ENCODE peak calls at places on chromosomes 6 and 20, in four cellular contexts. S is GM12878, B is HepG2, R is H1. K is an unnamed sample.
A peak's percentile ranks its signal among the peaks of the same experiment; 100 is the strongest.

GRCh38 chr6:84033523-84034451 is at the start of gene MRAP2:
- DNase-seq in B (no peak), S (no peak), R (peak; percentile 78), K (no peak)

GRCh38 chr6:41730531-41731436 is 4.6 kb downstream of the TFEB start:
- DNase-seq in S (no peak), B (no peak), R (no peak), K (no peak)

GRCh38 chr6:11830105-11830504 is 51.5 kb upstream of the ADTRP start:
- DNase-seq in B (no peak), S (no peak), R (no peak), K (no peak)

GRCh38 chr20:58309607-58310290 is at the start of gene RAB22A:
- DNase-seq in S (no peak), B (peak; percentile 56), R (peak; percentile 84), K (peak; percentile 56)

GRCh38 chr20:32564921-32565734 is 20.0 kb downstream of the NOL4L start:
- DNase-seq in S (no peak), R (no peak), B (no peak), K (no peak)

GRCh38 chr20:19890358-19891117 is 126.6 kb upstream of the NAA20 start:
- DNase-seq in R (no peak), B (no peak), S (no peak), K (no peak)

GRCh38 chr6:32188381-32189081 is 1.5 kb downstream of the PBX2 start:
- DNase-seq in S (no peak), B (no peak), R (no peak), K (no peak)

GRCh38 chr6:160333841-160334240 is 14.3 kb upstream of the SLC22A3 start:
- DNase-seq in R (no peak), B (no peak), S (no peak), K (no peak)

GRCh38 chr6:157648561-157648960 is 174.5 kb upstream of the SNX9 start:
- DNase-seq in B (no peak), R (no peak), S (no peak), K (no peak)

GRCh38 chr6:9537381-9537780 is 877.5 kb downstream of the TFAP2A start:
- DNase-seq in S (no peak), R (no peak), B (no peak), K (no peak)

GRCh38 chr6:70375166-70375565 is 38.1 kb upstream of the FAM135A start:
- DNase-seq in B (no peak), R (no peak), S (no peak), K (no peak)

GRCh38 chr6:4664911-4665310 is 111.3 kb upstream of the CDYL start:
- DNase-seq in R (peak; percentile 20), S (no peak), B (no peak), K (no peak)

GRCh38 chr6:53833147-53833546 is 38.3 kb downstream of the LRRC1 start:
- DNase-seq in S (no peak), B (no peak), R (no peak), K (no peak)

GRCh38 chr6:32371204-32371603 is 499 bp downstream of the TSBP1 start:
- DNase-seq in S (no peak), B (no peak), R (no peak), K (no peak)

GRCh38 chr6:170250981-170251775 is 39.7 kb downstream of the DLL1 start:
- DNase-seq in R (no peak), B (no peak), S (no peak), K (no peak)

GRCh38 chr6:30845183-30845582 is 39.1 kb upstream of the DDR1 start:
- DNase-seq in B (no peak), S (no peak), R (no peak), K (no peak)

GRCh38 chr20:37417857-37418501 is 72.0 kb downstream of the SRC start:
- DNase-seq in R (no peak), S (no peak), B (no peak), K (no peak)

GRCh38 chr20:59765599-59766177 is 161.3 kb downstream of the PHACTR3 start:
- DNase-seq in S (no peak), R (no peak), B (no peak), K (no peak)

GRCh38 chr6:20978176-20978614 is 443.9 kb downstream of the CDKAL1 start:
- DNase-seq in R (no peak), B (no peak), S (peak; percentile 25), K (no peak)

GRCh38 chr20:32678948-32679347 is 5.2 kb upstream of the C20orf203 start:
- DNase-seq in B (no peak), R (no peak), S (no peak), K (no peak)

GRCh38 chr6:43308101-43308989 is at the start of gene CRIP3:
- DNase-seq in B (no peak), R (peak; percentile 86), S (no peak), K (no peak)

GRCh38 chr20:63122626-63123025 is 93.3 kb downstream of the YTHDF1 start:
- DNase-seq in B (no peak), S (no peak), R (no peak), K (no peak)

GRCh38 chr20:8078528-8078914 is 53.5 kb upstream of the PLCB1 start:
- DNase-seq in B (no peak), R (no peak), S (no peak), K (no peak)

GRCh38 chr6:88913471-88913870 is 49.9 kb downstream of the RNGTT start:
- DNase-seq in R (no peak), S (no peak), B (no peak), K (no peak)

GRCh38 chr20:51565741-51566140 is 23.2 kb upstream of the NFATC2 start:
- DNase-seq in B (no peak), R (no peak), S (no peak), K (no peak)

GRCh38 chr20:16904751-16905150 is 156.6 kb downstream of the OTOR start:
- DNase-seq in B (no peak), R (no peak), S (no peak), K (no peak)

GRCh38 chr20:22495172-22495571 is 89.2 kb downstream of the FOXA2 start:
- DNase-seq in S (no peak), R (no peak), B (no peak), K (no peak)

GRCh38 chr6:54864272-54864671 is 17.7 kb downstream of the FAM83B start:
- DNase-seq in S (no peak), B (no peak), R (no peak), K (no peak)

GRCh38 chr6:96826865-96827264 is 10.4 kb downstream of the GPR63 start:
- DNase-seq in B (no peak), S (no peak), R (no peak), K (no peak)

GRCh38 chr20:48866936-48867335 is 39.1 kb upstream of the PREX1 start:
- DNase-seq in S (no peak), R (no peak), B (no peak), K (no peak)

DNA sequence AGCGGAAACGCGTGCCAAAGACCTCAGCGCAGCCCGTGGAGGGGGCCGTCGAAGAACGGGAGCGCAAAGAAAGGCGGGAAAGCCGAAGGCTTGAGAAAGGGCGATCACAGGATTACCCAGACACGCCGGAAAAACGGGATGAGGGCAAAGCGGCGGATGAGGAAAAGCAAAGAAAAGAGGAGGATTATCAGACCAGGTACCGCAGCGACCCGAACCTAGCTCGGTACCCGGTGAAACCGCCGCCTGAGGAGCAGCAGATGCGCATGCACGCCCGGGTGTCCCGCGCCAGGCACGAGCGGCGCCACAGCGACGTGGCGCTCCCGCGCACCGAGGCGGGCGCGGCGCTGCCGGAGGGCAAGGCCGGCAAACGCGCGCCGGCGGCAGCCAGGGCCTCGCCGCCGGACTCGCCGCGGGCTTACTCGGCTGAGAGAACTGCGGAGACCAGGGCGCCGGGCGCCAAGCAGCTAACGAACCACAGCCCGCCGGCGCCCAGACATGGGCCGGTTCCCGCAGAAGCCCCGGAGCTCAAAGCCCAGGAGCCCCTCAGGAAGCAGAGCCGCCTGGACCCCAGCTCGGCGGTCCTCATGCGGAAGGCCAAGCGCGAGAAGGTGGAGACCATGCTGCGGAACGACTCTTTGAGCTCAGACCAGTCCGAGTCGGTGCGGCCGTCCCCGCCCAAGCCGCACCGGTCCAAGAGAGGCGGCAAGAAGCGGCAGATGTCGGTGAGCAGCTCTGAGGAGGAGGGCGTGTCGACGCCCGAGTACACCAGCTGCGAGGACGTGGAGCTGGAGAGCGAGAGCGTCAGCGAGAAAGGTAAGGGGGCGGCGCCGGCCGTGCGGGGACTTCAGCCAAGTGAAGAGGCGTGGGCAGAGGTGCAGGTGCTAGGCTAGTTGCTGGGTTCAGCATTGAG is 296.2 kb downstream of the RIMS1 start:
- DNase-seq in B (no peak), R (peak; percentile 75), S (no peak), K (peak; percentile 25)
- TF ChIP-seq SUZ12 in B (no peak), R (peak; percentile 58), S (peak; percentile 96), K (no peak)

GRCh38 chr20:25553819-25554296 is 31.5 kb downstream of the NINL start:
- DNase-seq in S (no peak), B (peak; percentile 62), R (no peak), K (no peak)
- H3K9ac ChIP-seq in S (no peak overlapping the region), B (no peak overlapping the region), R (no peak overlapping the region), K (no peak overlapping the region)

DNA sequence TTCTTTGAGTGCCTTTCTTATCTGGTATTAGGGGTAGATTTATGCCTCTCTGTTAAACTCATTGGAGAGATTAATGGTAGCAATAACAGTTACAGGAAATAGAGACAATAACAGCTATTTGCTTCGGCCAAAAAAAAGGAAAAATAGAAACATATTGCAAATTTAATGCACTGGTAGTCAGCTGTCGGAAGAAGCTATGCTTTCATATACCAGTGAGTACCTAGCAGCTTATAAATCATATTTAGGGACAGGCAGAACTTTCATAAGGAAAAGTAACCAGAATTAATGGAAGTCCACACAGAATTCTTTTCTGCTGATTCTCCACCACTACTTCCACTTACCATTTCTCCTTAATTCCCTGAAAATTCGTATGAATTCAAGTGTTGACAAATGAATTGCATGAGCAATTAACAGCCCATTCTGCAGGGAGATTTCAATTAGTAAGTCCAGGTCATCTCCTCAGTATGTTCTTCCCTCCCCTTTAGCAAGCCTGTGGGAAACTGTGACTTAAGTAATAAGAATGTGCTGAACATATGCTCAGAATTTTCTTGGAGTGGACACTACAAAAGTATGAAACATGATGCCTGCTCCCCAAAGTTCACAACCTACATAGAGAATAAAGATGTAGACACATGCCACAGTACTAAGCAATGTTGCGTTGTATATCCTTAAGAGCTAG is 196.7 kb upstream of the KCNQ5 start:
- DNase-seq in B (no peak), S (no peak), R (no peak), K (no peak)
- TF ChIP-seq YY1 in B (no peak), S (no peak), R (no peak), K (no peak)

GRCh38 chr6:35558571-35558970 is 45.9 kb upstream of the TULP1 start:
- DNase-seq in B (no peak), S (peak; percentile 17), R (no peak), K (no peak)
- TF ChIP-seq SUZ12 in B (no peak), S (no peak), R (no peak), K (no peak)

GRCh38 chr20:5230544-5230943 is 86.2 kb downstream of the PROKR2 start:
- DNase-seq in S (no peak), R (no peak), B (no peak), K (no peak)
- H3K9ac ChIP-seq in S (no peak overlapping the region), R (no peak overlapping the region), B (no peak overlapping the region), K (no peak overlapping the region)